ENCODE peak calls at places on chromosomes 12 and 14, in five cellular contexts. M is right atrium auricular region, T is neural crest cell, O is left ventricle myocardium superior, V is NCI-H748 treated with DMSO at 0.1 percent for 48 hours. E is an unnamed sample.

GRCh38 chr12:92505373-92506340 is 197.1 kb upstream of the PLEKHG7 start:
- DNase-seq in V (no peak), T (peak), M (peak), O (peak), E (peak)

GRCh38 chr12:49619286-49619685 is 4.1 kb upstream of the PRPF40B start:
- DNase-seq in T (no peak), O (no peak), M (no peak), V (no peak), E (no peak)

GRCh38 chr12:9721394-9722092 is 11.4 kb downstream of the CLECL1 start:
- DNase-seq in M (no peak), T (no peak), V (no peak), O (no peak), E (no peak)

GRCh38 chr14:99467338-99468075 is 13.2 kb downstream of the SETD3 start:
- DNase-seq in V (no peak), M (no peak), T (no peak), O (no peak), E (no peak)

GRCh38 chr14:32508281-32508680 is 179.2 kb downstream of the AKAP6 start:
- DNase-seq in V (no peak), O (no peak), T (no peak), M (no peak), E (no peak)

GRCh38 chr14:43706901-43707300 is 800.2 kb downstream of the FSCB start:
- DNase-seq in T (no peak), M (no peak), V (no peak), O (no peak), E (no peak)

GRCh38 chr12:113007166-113007565 is 28.8 kb downstream of the OAS2 start:
- DNase-seq in O (no peak), T (no peak), M (no peak), V (no peak), E (no peak)

GRCh38 chr12:105705765-105706164 is 375.3 kb downstream of the C12orf75 start:
- DNase-seq in M (peak), T (peak), O (no peak), V (peak), E (no peak)